ENCODE peak calls at places on chromosome 18, in five cellular contexts. D, T, U, Z and S are unnamed samples.

GRCh38 chr18:5515007-5515744 is 28.6 kb downstream of the EPB41L3 start:
- DNase-seq in D (no peak), T (no peak), U (no peak), Z (no peak), S (no peak)

GRCh38 chr18:22604390-22604985 is 186.8 kb upstream of the CTAGE1 start:
- DNase-seq in D (peak; percentile 30), T (peak; percentile 41), U (no peak), Z (peak; percentile 58), S (no peak)

GRCh38 chr18:54775686-54776085 is 52.6 kb upstream of the RAB27B start:
- DNase-seq in D (no peak), T (no peak), U (no peak), Z (no peak), S (no peak)

GRCh38 chr18:48680339-48680738 is 141.5 kb downstream of the CTIF start:
- DNase-seq in D (no peak), T (no peak), U (no peak), Z (no peak), S (no peak)

GRCh38 chr18:60182223-60182622 is 190.4 kb downstream of the MC4R start:
- DNase-seq in D (no peak), T (no peak), U (no peak), Z (no peak), S (no peak)

GRCh38 chr18:5747678-5748077 is 147.6 kb downstream of the TMEM200C start:
- DNase-seq in D (no peak), T (no peak), U (no peak), Z (no peak), S (no peak)

GRCh38 chr18:79921984-79922965 is 29.2 kb downstream of the SLC66A2 start:
- DNase-seq in D (peak; percentile 15), T (no peak), U (no peak), Z (no peak), S (peak; percentile 60)

GRCh38 chr18:29892960-29893558 is 1149.5 kb downstream of the DSC3 start:
- DNase-seq in D (no peak), T (no peak), U (no peak), Z (no peak), S (no peak)

GRCh38 chr18:62152844-62153243 is 34.0 kb downstream of the PIGN start:
- DNase-seq in D (no peak), T (no peak), U (no peak), Z (no peak), S (no peak)

GRCh38 chr18:13532406-13533075 is 193.8 kb downstream of the FAM210A start:
- DNase-seq in D (no peak), T (no peak), U (no peak), Z (no peak), S (no peak)

GRCh38 chr18:9613550-9614400 is 584 bp downstream of the PPP4R1 start:
- DNase-seq in D (peak; percentile 60), T (peak; percentile 34), U (peak; percentile 18), Z (peak; percentile 66), S (peak; percentile 39)

GRCh38 chr18:39946623-39947061 is 2008.4 kb upstream of the PIK3C3 start:
- DNase-seq in D (peak; percentile 22), T (peak; percentile 69), U (no peak), Z (no peak), S (peak; percentile 18)

GRCh38 chr18:55551227-55551626 is 36.8 kb downstream of the TCF4 start:
- DNase-seq in D (no peak), T (no peak), U (no peak), Z (no peak), S (no peak)

GRCh38 chr18:5841518-5841917 is 53.8 kb downstream of the TMEM200C start:
- DNase-seq in D (no peak), T (no peak), U (no peak), Z (no peak), S (no peak)

GRCh38 chr18:12838178-12838634 is 45.8 kb downstream of the PTPN2 start:
- DNase-seq in D (peak; percentile 89), T (peak; percentile 40), U (no peak), Z (no peak), S (peak; percentile 87)

GRCh38 chr18:78805840-78806239 is 173.8 kb upstream of the SALL3 start:
- DNase-seq in D (no peak), T (no peak), U (no peak), Z (no peak), S (no peak)
- H3K4me3 ChIP-seq in D (no peak overlapping the region), T (no peak overlapping the region), U (no peak overlapping the region), Z (no peak overlapping the region), S (no peak overlapping the region)

GRCh38 chr18:2218101-2218500 is 353.2 kb downstream of the METTL4 start:
- DNase-seq in D (no peak), T (no peak), U (no peak), Z (no peak), S (no peak)

GRCh38 chr18:2222270-2223185 is 348.8 kb downstream of the METTL4 start:
- DNase-seq in D (no peak), T (no peak), U (no peak), Z (no peak), S (no peak)

GRCh38 chr18:2223394-2223793 is 347.9 kb downstream of the METTL4 start:
- DNase-seq in D (no peak), T (no peak), U (no peak), Z (no peak), S (no peak)

DNA sequence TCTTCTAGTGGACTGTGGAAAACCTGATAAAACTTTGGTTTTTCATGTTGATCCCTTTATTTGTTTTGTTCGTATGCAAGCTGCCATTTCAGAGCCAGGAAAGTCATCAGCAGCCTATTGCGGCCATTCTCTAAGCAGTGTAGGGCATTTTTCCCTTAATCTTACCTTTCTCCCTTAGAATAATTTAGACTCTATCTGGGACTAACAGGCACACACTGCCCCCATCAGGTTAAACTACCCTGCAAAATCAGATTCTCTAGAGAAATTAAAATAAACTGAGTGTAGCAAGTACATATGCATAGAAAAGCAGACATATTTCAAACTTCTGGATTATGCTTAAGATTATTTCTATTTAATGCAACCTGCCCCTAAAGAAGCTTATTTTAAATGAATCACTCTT is 347.4 kb downstream of the METTL4 start:
- DNase-seq in D (no peak), T (no peak), U (no peak), Z (no peak), S (no peak)
- TF ChIP-seq CTCF in D (peak; percentile 29), T (no peak), U (peak; percentile 31), Z (peak; percentile 68), S (no peak)

DNA sequence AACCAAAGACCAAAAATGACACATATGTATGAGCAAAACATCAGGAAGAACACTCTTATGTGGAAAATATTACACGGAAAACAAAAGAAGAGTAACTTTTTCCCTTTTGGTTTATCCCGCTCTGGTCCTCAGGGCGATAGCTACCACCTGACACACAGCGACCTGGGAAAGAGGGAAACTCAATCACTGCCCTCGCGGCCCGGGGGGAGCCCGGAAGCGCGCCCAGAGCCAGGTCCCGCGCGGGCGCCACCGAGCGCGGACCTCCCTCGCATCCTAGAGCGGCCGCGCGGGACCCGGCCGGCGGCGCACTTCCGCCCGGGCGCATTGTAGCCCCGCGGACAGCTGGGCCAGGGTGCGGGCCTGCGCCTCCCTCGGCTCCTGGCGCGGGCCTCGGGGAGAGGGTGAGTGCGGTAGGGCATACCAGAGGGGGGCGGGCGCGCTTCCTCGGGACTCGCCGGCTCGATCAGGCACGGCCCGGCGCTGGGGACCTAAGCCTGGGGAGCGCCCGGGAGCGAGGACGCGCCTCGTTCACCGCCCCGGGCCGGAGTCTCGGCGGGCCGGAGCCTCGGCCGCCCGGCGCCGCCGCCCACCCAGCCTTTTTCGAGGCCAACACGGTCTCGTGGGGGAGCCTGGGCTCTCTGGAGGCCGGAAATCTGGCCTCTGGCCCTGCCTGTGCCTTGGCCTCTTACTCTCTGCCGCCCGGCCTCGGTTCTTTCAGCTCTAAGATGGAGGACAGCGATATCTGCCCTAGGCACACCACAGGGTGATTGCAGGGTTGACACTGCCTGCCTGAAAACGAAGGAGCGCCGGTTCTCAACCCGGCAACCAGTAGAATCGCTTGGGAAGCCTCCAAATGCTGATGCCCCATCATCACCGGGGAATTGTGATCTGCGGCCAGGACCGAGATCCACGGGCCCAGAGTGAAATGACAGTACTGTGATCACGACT is at the start of gene ELAC1:
- DNase-seq in D (peak; percentile 87), T (peak; percentile 56), U (peak; percentile 51), Z (peak; percentile 76), S (peak; percentile 92)
- TF ChIP-seq POLR2A in D (peak; percentile 97), T (peak; percentile 37), U (peak; percentile 83), Z (peak; percentile 89), S (peak; percentile 84)

DNA sequence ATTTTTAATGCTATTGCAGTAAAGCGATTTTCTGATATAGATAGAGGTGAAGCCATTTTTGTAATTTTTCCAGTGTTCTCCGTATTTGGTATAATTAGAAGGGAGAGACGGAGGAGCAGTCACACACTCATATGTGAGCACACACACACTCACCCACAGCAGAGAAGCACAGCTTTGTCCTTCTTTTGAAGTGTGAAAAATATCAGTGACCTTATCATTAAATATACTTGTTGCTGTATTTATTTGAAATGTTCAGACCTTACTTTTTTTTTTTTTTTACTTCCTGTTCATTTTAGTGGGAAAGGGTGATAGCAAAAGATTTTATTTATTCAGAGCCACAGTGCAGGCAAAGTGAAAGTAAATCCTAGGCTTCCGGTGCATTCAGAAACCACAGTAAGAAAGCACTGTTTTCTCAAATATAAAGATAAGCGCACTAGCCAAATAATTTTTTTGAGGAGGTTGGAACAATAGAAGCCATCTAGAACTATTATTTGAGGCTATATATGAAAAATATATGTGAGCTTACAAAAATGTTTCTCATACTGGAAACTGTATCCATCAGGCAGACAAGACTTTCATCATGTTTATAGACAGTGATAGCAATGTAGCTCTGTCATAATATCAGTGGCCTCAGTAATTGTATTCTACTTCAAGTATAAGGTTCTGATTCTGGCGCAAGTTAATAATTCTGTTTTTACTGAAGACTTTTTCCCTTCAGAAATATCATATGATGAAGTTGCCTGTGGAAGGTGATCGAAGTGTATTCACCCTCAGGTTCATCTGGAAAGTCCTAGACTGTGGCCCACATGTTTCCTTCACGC is 37.2 kb downstream of the TSHZ1 start:
- DNase-seq in D (no peak), T (no peak), U (no peak), Z (no peak), S (no peak)
- H3K4me3 ChIP-seq in D (peak overlapping the region; percentile 48), T (peak overlapping the region; percentile 42), U (peak overlapping the region; percentile 45), Z (peak overlapping the region; percentile 43), S (no peak overlapping the region)

GRCh38 chr18:41747723-41748242 is 207.3 kb upstream of the PIK3C3 start:
- DNase-seq in D (no peak), T (no peak), U (no peak), Z (no peak), S (no peak)

GRCh38 chr18:41744664-41745063 is 210.4 kb upstream of the PIK3C3 start:
- DNase-seq in D (no peak), T (no peak), U (no peak), Z (no peak), S (no peak)

GRCh38 chr18:41751161-41751560 is 203.9 kb upstream of the PIK3C3 start:
- DNase-seq in D (no peak), T (no peak), U (no peak), Z (no peak), S (no peak)

DNA sequence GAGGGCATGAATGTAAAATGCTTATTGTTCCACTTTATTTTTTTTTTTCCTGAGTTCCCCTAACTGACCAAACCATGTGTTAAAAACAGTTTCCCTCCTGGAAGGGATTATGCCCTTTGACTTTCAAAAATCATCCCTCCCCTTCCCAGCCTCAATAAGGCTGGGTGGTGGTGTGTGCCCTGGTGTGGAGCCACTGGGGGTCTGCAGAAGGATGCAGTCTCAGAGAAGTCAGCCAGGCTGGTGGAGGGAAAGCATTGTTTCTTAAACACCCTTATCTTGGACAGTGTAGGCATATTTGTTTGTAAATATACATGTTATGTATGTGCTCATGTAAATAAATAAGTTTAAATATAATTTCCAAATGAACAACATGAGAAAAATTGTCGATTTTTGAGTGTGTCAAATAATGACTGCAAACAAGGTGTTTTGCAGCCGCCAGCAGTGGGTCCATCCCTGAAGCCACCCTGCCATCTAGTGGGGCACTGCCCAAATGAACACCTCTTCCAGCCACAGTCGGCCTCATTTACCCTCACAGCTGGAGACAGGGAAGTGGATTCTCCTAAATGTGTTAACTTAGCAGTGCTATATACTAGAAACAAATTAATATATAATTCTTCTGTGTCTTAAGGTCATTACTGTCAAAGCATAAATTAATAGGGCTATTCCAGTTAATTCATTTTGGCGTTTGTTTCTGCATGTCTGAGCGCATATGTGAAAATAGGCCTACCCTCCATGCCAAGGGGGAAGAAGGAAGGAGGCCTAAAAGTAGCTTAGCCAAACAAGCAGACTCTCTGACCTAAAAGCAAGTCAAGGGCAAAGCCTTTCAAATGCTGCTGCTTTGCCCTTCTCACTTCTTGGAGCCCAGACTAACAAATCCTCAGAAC is 209.6 kb upstream of the PIK3C3 start:
- DNase-seq in D (no peak), T (peak; percentile 32), U (no peak), Z (peak; percentile 11), S (no peak)
- TF ChIP-seq CTCF in D (peak; percentile 6), T (peak; percentile 46), U (peak; percentile 16), Z (peak; percentile 66), S (no peak)